ENCODE peak calls at places on chromosomes 12 and 14, in seven cellular contexts. Q is lung; C is CD4-positive, alpha-beta memory T cell; U is A549; E is HCT116; G is CD8-positive, alpha-beta T cell; K is GM23248. W is an unnamed sample.

GRCh38 chr12:39368096-39368495 is 74.8 kb downstream of the KIF21A start:
- DNase-seq in G (no peak), K (peak; percentile 19), C (no peak), U (peak; percentile 27), E (no peak), Q (no peak), W (no peak)

GRCh38 chr12:123828871-123829547 is 66.9 kb downstream of the DNAH10 start:
- DNase-seq in U (no peak), Q (no peak), C (no peak), K (no peak), G (no peak), E (no peak), W (no peak)

GRCh38 chr14:101559250-101559623 is 2.1 kb upstream of the DIO3 start:
- DNase-seq in E (no peak), Q (no peak), C (no peak), K (no peak), U (no peak), G (no peak), W (no peak)

GRCh38 chr14:26204954-26205479 is 392.8 kb downstream of the NOVA1 start:
- DNase-seq in E (no peak), U (no peak), G (no peak), Q (no peak), K (peak; percentile 40), C (no peak), W (no peak)

GRCh38 chr14:56581041-56581727 is 1.6 kb downstream of the TMEM260 start:
- DNase-seq in U (no peak), C (no peak), E (no peak), G (no peak), Q (no peak), K (peak; percentile 6), W (no peak)

GRCh38 chr12:6936642-6937480 is 6.8 kb upstream of the RNU7-1 start:
- DNase-seq in K (no peak), E (no peak), Q (no peak), C (peak; percentile 48), U (no peak), G (no peak), W (peak; percentile 72)

GRCh38 chr14:89621009-89621421 is 204.0 kb upstream of the FOXN3 start:
- DNase-seq in U (no peak), E (no peak), Q (no peak), C (peak; percentile 65), G (peak; percentile 29), K (no peak), W (no peak)

GRCh38 chr14:100733152-100733850 is 6.6 kb downstream of the DLK1 start:
- DNase-seq in E (no peak), K (no peak), G (no peak), Q (no peak), U (no peak), C (no peak), W (no peak)

GRCh38 chr14:69045857-69046351 is 66.8 kb upstream of the ACTN1 start:
- DNase-seq in Q (no peak), G (no peak), E (no peak), C (no peak), K (peak; percentile 60), U (no peak), W (no peak)

GRCh38 chr14:80624581-80624980 is 317.0 kb downstream of the CEP128 start:
- DNase-seq in U (no peak), Q (no peak), C (no peak), E (no peak), K (no peak), G (no peak), W (no peak)

GRCh38 chr12:56954057-56954577 is 3.3 kb downstream of the RDH16 start:
- DNase-seq in G (no peak), Q (no peak), C (no peak), U (no peak), K (no peak), E (no peak), W (no peak)

GRCh38 chr12:118330421-118331018 is 42.2 kb downstream of the TAOK3 start:
- DNase-seq in E (no peak), C (no peak), G (no peak), K (no peak), U (no peak), Q (no peak), W (no peak)

GRCh38 chr12:14993537-14994266 is 20.9 kb downstream of the PDE6H start:
- DNase-seq in G (no peak), K (peak; percentile 71), U (peak; percentile 12), E (no peak), Q (no peak), C (no peak), W (no peak)

GRCh38 chr12:78096909-78097597 is 266.4 kb downstream of the NAV3 start:
- DNase-seq in E (no peak), Q (no peak), U (no peak), C (no peak), K (peak; percentile 60), G (no peak), W (no peak)

GRCh38 chr12:93016752-93017350 is 87.8 kb upstream of the EEA1 start:
- DNase-seq in G (no peak), Q (no peak), E (no peak), U (no peak), C (no peak), K (no peak), W (no peak)

GRCh38 chr14:103031956-103032355 is 25.4 kb downstream of the CDC42BPB start:
- DNase-seq in U (peak; percentile 54), E (no peak), G (no peak), C (no peak), K (peak; percentile 39), Q (no peak), W (no peak)

GRCh38 chr12:22333186-22333745 is 1.2 kb downstream of the ST8SIA1 start:
- DNase-seq in U (no peak), E (no peak), G (no peak), C (no peak), K (peak; percentile 62), Q (no peak), W (no peak)
- H3K27ac ChIP-seq in U (no peak overlapping the region), E (no peak overlapping the region), G (no peak overlapping the region), C (peak overlapping the region; percentile 75), K (no peak overlapping the region), Q (no peak overlapping the region), W (no peak overlapping the region)

DNA sequence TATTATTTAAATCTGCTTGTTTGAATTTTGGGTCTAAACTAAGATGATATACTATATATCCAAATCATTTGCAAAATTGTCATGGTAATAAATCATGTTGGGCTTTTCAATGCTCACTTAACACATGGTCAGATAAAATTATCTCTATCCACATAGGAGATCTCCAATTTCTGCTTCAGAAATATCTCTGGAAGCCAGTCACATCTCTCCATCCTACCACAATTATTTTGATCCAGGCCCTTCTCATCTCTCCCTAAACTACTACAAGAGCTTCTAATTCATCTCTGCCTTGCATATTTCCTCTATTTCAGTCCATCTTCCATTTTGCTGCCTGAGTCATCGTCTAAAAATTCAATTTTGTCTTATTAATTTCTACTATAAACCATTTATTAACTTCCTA is 3.8 kb downstream of the DCN start:
- DNase-seq in G (no peak), K (peak; percentile 32), C (no peak), Q (no peak), E (no peak), U (no peak), W (no peak)
- H3K4me3 ChIP-seq in G (no peak overlapping the region), K (peak overlapping the region; percentile 81), C (no peak overlapping the region), Q (no peak overlapping the region), E (no peak overlapping the region), U (no peak overlapping the region), W (no peak overlapping the region)

GRCh38 chr14:91501348-91501747 is 8.8 kb downstream of the PPP4R3A start:
- DNase-seq in E (no peak), G (no peak), K (no peak), U (no peak), Q (no peak), C (no peak), W (no peak)
- H3K27ac ChIP-seq in E (no peak overlapping the region), G (no peak overlapping the region), K (no peak overlapping the region), U (no peak overlapping the region), Q (no peak overlapping the region), C (no peak overlapping the region), W (no peak overlapping the region)

DNA sequence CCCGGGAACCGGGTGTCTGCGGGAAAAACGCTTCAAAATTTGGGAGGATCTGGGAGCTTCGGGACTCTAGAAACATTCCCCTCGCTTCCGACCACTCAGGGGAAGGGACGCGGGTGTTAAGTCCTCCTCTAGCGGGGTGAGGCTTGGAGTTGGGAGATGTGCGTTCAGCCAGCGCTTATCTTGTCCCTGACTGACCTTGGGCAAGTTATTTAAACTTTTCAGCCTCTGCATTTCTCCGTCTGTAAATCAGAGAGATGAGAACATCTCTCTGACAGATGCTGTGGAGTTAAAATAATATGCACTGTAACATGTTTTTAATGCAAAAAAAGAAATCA is 76.9 kb upstream of the ANO4 start:
- DNase-seq in E (no peak), K (peak; percentile 52), G (no peak), Q (no peak), C (no peak), U (no peak), W (no peak)
- H3K4me3 ChIP-seq in E (peak overlapping the region; percentile 45), K (peak overlapping the region; percentile 80), G (no peak overlapping the region), Q (no peak overlapping the region), C (no peak overlapping the region), U (peak overlapping the region; percentile 45), W (no peak overlapping the region)

GRCh38 chr14:27845902-27846301 is 920.7 kb upstream of the FOXG1 start:
- DNase-seq in G (no peak), C (no peak), Q (no peak), E (no peak), U (no peak), K (no peak), W (no peak)

GRCh38 chr14:27845241-27845850 is 921.2 kb upstream of the FOXG1 start:
- DNase-seq in G (no peak), E (no peak), K (no peak), U (no peak), C (no peak), Q (no peak), W (no peak)
- H3K27ac ChIP-seq in G (no peak overlapping the region), E (no peak overlapping the region), K (no peak overlapping the region), U (no peak overlapping the region), C (no peak overlapping the region), Q (no peak overlapping the region), W (no peak overlapping the region)

GRCh38 chr14:104135904-104136471 is 2.4 kb upstream of the KIF26A start:
- DNase-seq in E (no peak), U (no peak), K (no peak), Q (no peak), C (no peak), G (no peak), W (no peak)

GRCh38 chr14:104133496-104133895 is 4.9 kb upstream of the KIF26A start:
- DNase-seq in U (no peak), E (no peak), Q (no peak), K (no peak), C (no peak), G (no peak), W (no peak)

GRCh38 chr14:104132981-104133380 is 5.4 kb upstream of the KIF26A start:
- DNase-seq in U (no peak), E (no peak), Q (no peak), K (no peak), C (no peak), G (no peak), W (no peak)

GRCh38 chr14:104135121-104135903 is 3.1 kb upstream of the KIF26A start:
- DNase-seq in G (no peak), U (peak; percentile 72), K (peak; percentile 34), C (no peak), E (no peak), Q (no peak), W (no peak)

GRCh38 chr14:104134061-104134965 is 4.1 kb upstream of the KIF26A start:
- DNase-seq in G (no peak), Q (no peak), C (no peak), U (no peak), K (no peak), E (no peak), W (no peak)
- H3K4me3 ChIP-seq in G (no peak overlapping the region), Q (no peak overlapping the region), C (no peak overlapping the region), U (no peak overlapping the region), K (no peak overlapping the region), E (no peak overlapping the region), W (no peak overlapping the region)